ENCODE peak calls at places on chromosomes 4 and X, in nine cellular contexts. O is hepatocyte, J is ovary, R is SK-N-SH, B is sigmoid colon, C is HepG2, Q is endodermal cell, L is lower lobe of right lung, Y is left ventricle myocardium inferior. K is an unnamed sample.

GRCh38 chrX:41475611-41476241 is 28.6 kb downstream of the NYX start:
- DNase-seq in O (no peak), J (no peak), R (no peak), B (no peak), C (peak; percentile 35), Q (peak; percentile 94), L (no peak), Y (no peak), K (no peak)

GRCh38 chr4:38503689-38504395 is 160.2 kb upstream of the KLF3 start:
- DNase-seq in O (no peak), J (no peak), R (no peak), B (no peak), C (no peak), Q (no peak), L (no peak), Y (no peak), K (no peak)

GRCh38 chrX:64850371-64851082 is 125.7 kb downstream of the ZC4H2 start:
- DNase-seq in O (no peak), J (no peak), R (no peak), B (no peak), C (no peak), Q (no peak), L (no peak), Y (no peak), K (no peak)

GRCh38 chr4:42570221-42570620 is 86.7 kb downstream of the ATP8A1 start:
- DNase-seq in O (peak; percentile 11), J (peak; percentile 41), R (no peak), B (peak; percentile 73), C (no peak), Q (peak; percentile 51), L (peak; percentile 66), Y (peak; percentile 76), K (peak; percentile 89)

GRCh38 chrX:134388161-134389109 is 71.5 kb upstream of the HPRT1 start:
- DNase-seq in O (no peak), J (no peak), R (no peak), B (no peak), C (no peak), Q (no peak), L (no peak), Y (no peak), K (no peak)

GRCh38 chrX:34879361-34879760 is 63.2 kb upstream of the FAM47B start:
- DNase-seq in O (no peak), J (no peak), R (no peak), B (no peak), C (no peak), Q (no peak), L (no peak), Y (no peak), K (no peak)

GRCh38 chr4:153518001-153518400 is 51.8 kb downstream of the TMEM131L start:
- DNase-seq in O (no peak), J (peak; percentile 44), R (no peak), B (no peak), C (no peak), Q (no peak), L (no peak), Y (no peak), K (peak; percentile 35)

GRCh38 chr4:143763587-143763986 is 63.1 kb upstream of the FREM3 start:
- DNase-seq in O (no peak), J (no peak), R (no peak), B (no peak), C (no peak), Q (no peak), L (no peak), Y (no peak), K (no peak)

GRCh38 chrX:104697264-104697663 is 131.3 kb downstream of the IL1RAPL2 start:
- DNase-seq in O (no peak), J (no peak), R (no peak), B (no peak), C (no peak), Q (no peak), L (no peak), Y (no peak), K (no peak)

GRCh38 chrX:95675794-95676193 is 1008.8 kb upstream of the DIAPH2 start:
- DNase-seq in O (no peak), J (no peak), R (no peak), B (no peak), C (no peak), Q (no peak), L (no peak), Y (no peak), K (no peak)

GRCh38 chrX:95678679-95679078 is 1006.0 kb upstream of the DIAPH2 start:
- DNase-seq in O (no peak), J (no peak), R (no peak), B (no peak), C (no peak), Q (no peak), L (no peak), Y (no peak), K (no peak)

DNA sequence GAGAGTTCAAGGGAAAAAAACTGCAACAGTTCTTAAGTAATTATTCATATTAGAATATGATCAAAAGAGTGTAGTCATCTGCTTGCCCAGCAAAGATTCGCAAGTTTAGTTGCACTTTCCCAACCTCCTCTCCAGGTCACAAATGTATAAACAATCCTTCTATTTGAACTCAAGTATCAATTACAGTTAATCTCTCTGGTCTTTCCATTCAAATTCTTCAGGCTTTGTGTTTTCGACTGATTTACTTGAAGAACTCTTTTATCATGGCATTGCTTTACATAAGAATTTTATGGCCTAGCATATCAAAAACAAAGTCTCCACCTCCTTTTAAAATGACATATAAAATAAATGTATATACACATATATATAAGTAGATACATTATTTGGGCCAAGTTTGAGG is 1009.6 kb upstream of the DIAPH2 start:
- DNase-seq in O (no peak), J (no peak), R (no peak), B (no peak), C (no peak), Q (no peak), L (no peak), Y (no peak), K (no peak)
- TF ChIP-seq CTCF in O (no peak), J (no peak), R (no peak), B (no peak), C (no peak), Q (no peak), L (no peak), Y (no peak), K (no peak)

GRCh38 chr4:99863-100262 is 24.4 kb upstream of the ZNF718 start:
- DNase-seq in O (no peak), J (no peak), R (no peak), B (no peak), C (no peak), Q (no peak), L (no peak), Y (no peak), K (no peak)
- H3K9me3 ChIP-seq in O (no peaks in the 10 kb centered on the region), J (peaks cover 13% of the 10 kb centered on the region), R (peaks cover 6% of the 10 kb centered on the region), B (peaks cover 39% of the 10 kb centered on the region), C (peaks cover 95% of the 10 kb centered on the region), Q (peaks cover 82% of the 10 kb centered on the region), L (peaks cover 87% of the 10 kb centered on the region), Y (peaks cover 99% of the 10 kb centered on the region), K (peaks cover 84% of the 10 kb centered on the region)

DNA sequence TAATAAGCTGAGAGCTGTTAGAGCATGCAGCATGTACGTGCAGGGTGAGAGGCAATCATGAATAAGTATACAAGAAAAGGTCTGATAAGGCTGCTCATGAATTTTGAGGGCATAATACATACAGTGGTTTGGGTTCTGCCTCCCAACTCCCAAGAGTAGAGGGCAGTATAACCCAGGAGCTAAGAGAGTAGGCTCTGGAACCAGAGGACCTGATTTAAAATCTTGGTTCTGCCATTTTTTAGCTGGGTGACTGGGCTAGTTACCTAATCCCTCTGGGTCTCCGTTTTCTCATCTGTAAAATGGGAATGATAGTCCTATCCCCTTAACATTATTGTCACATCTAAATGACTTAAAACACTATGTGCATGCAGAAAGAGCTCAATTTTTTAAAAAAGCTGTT is 85.3 kb downstream of the LNX1 start:
- DNase-seq in O (no peak), J (no peak), R (no peak), B (no peak), C (no peak), Q (no peak), L (no peak), Y (no peak), K (no peak)
- H3K27ac ChIP-seq in O (no peak overlapping the region), J (no peak overlapping the region), R (no peak overlapping the region), B (no peak overlapping the region), C (no peak overlapping the region), Q (no peak overlapping the region), L (no peak overlapping the region), Y (no peak overlapping the region), K (no peak overlapping the region)

GRCh38 chr4:21512351-21512750 is 436.2 kb downstream of the KCNIP4 start:
- DNase-seq in O (peak; percentile 64), J (no peak), R (peak; percentile 46), B (no peak), C (no peak), Q (no peak), L (no peak), Y (no peak), K (no peak)
- TF ChIP-seq CTCF in O (peak; percentile 68), J (peak; percentile 26), R (peak; percentile 69), B (no peak), C (peak; percentile 32), Q (peak; percentile 81), L (peak; percentile 33), Y (peak; percentile 58), K (no peak)

DNA sequence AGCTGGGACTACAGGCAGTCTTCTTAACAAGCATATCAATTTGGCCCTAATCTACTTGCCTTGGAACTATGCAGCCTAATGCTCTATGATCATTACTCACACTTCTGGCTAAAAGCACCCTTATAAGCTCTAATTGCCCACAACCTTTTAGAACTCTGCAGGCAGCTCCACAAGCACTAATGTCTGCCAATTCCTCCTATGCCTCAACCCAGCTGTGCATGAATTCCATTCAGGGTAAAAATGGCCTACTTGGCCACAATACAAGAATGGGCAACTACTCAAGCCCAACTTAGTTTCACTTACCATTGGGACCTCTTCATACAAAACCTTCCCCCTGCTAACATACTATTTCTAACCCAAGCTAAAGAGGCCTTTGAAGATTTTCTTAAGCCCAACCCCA is 51.7 kb downstream of the ZNF718 start:
- DNase-seq in O (no peak), J (no peak), R (no peak), B (no peak), C (no peak), Q (no peak), L (no peak), Y (no peak), K (no peak)
- H3K9me3 ChIP-seq in O (peaks cover 35% of the 10 kb centered on the region), J (peaks cover 26% of the 10 kb centered on the region), R (peaks cover 3% of the 10 kb centered on the region), B (peaks cover 65% of the 10 kb centered on the region), C (peaks cover 96% of the 10 kb centered on the region), Q (peaks cover 98% of the 10 kb centered on the region), L (peaks cover 99% of the 10 kb centered on the region), Y (peaks cover 100% of the 10 kb centered on the region), K (peaks cover 100% of the 10 kb centered on the region)

GRCh38 chr4:176745902-176746301 is 46.8 kb downstream of the VEGFC start:
- DNase-seq in O (no peak), J (no peak), R (no peak), B (no peak), C (no peak), Q (no peak), L (no peak), Y (no peak), K (no peak)
- H3K27ac ChIP-seq in O (no peak overlapping the region), J (no peak overlapping the region), R (no peak overlapping the region), B (no peak overlapping the region), C (no peak overlapping the region), Q (no peak overlapping the region), L (no peak overlapping the region), Y (no peak overlapping the region), K (no peak overlapping the region)

GRCh38 chr4:158710814-158711213 is 12.4 kb downstream of the PPID start:
- DNase-seq in O (no peak), J (no peak), R (no peak), B (no peak), C (no peak), Q (no peak), L (no peak), Y (no peak), K (no peak)
- TF ChIP-seq CTCF in O (no peak), J (no peak), R (peak; percentile 44), B (no peak), C (no peak), Q (peak; percentile 35), L (no peak), Y (peak; percentile 29), K (no peak)

GRCh38 chrX:22527302-22527701 is 254.6 kb downstream of the CBLL2 start:
- DNase-seq in O (no peak), J (no peak), R (no peak), B (no peak), C (no peak), Q (no peak), L (no peak), Y (no peak), K (no peak)
- H3K9me3 ChIP-seq in O (no peaks in the 10 kb centered on the region), J (no peaks in the 10 kb centered on the region), R (no peaks in the 10 kb centered on the region), B (no peaks in the 10 kb centered on the region), C (no peaks in the 10 kb centered on the region), Q (no peaks in the 10 kb centered on the region), L (no peaks in the 10 kb centered on the region), Y (peaks cover 9% of the 10 kb centered on the region), K (peaks cover 10% of the 10 kb centered on the region)